ENCODE peak calls at places on chromosomes 6 and 20, in eight cellular contexts. B is tibial artery, J is HL-60, U is lower leg skin, D is HFF-Myc, H is spleen, C is left lung, M is stomach. Z is an unnamed sample.

GRCh38 chr20:58903636-58904035 is 51.1 kb downstream of the GNAS start:
- DNase-seq in B (no peak), J (no peak), U (no peak), D (no peak), H (no peak), C (no peak), M (no peak), Z (no peak)

GRCh38 chr20:49811825-49812462 is 684 bp upstream of the SLC9A8 start:
- DNase-seq in B (no peak), J (no peak), U (no peak), D (peak; percentile 21), H (no peak), C (no peak), M (no peak), Z (no peak)

GRCh38 chr6:87922947-87923330 is 124.7 kb upstream of the SPACA1 start:
- DNase-seq in B (no peak), J (no peak), U (no peak), D (no peak), H (peak; percentile 85), C (no peak), M (no peak), Z (no peak)

GRCh38 chr20:20014659-20015058 is 2.5 kb upstream of the NAA20 start:
- DNase-seq in B (no peak), J (no peak), U (no peak), D (no peak), H (no peak), C (no peak), M (no peak), Z (no peak)

GRCh38 chr6:52603000-52603795 is 26.3 kb upstream of the TRAM2 start:
- DNase-seq in B (no peak), J (no peak), U (no peak), D (peak; percentile 86), H (no peak), C (no peak), M (no peak), Z (no peak)

GRCh38 chr20:21147593-21147992 is 21.7 kb downstream of the KIZ start:
- DNase-seq in B (no peak), J (peak; percentile 23), U (no peak), D (no peak), H (no peak), C (no peak), M (no peak), Z (no peak)

GRCh38 chr6:141488466-141488865 is 644.3 kb upstream of the GJE1 start:
- DNase-seq in B (no peak), J (no peak), U (no peak), D (no peak), H (no peak), C (no peak), M (no peak), Z (no peak)

GRCh38 chr20:34578521-34579147 is 20.1 kb downstream of the MAP1LC3A start:
- DNase-seq in B (no peak), J (no peak), U (no peak), D (no peak), H (no peak), C (no peak), M (no peak), Z (peak; percentile 86)

GRCh38 chr20:34815636-34816035 is 9.8 kb downstream of the NCOA6 start:
- DNase-seq in B (no peak), J (no peak), U (no peak), D (no peak), H (no peak), C (no peak), M (no peak), Z (no peak)

GRCh38 chr20:35329435-35330139 is 37.4 kb upstream of the FAM83C start:
- DNase-seq in B (no peak), J (no peak), U (peak; percentile 47), D (no peak), H (no peak), C (no peak), M (peak; percentile 60), Z (peak; percentile 57)

GRCh38 chr6:100592929-100593328 is 128.2 kb upstream of the SIM1 start:
- DNase-seq in B (no peak), J (no peak), U (no peak), D (no peak), H (no peak), C (no peak), M (no peak), Z (no peak)

GRCh38 chr6:42075159-42075838 is 25.0 kb downstream of the TAF8 start:
- DNase-seq in B (peak; percentile 80), J (no peak), U (peak; percentile 76), D (peak; percentile 27), H (peak; percentile 87), C (peak; percentile 87), M (peak; percentile 87), Z (peak; percentile 90)

GRCh38 chr20:1804554-1804956 is 90.7 kb upstream of the SIRPA start:
- DNase-seq in B (peak; percentile 59), J (no peak), U (no peak), D (no peak), H (no peak), C (no peak), M (no peak), Z (no peak)

GRCh38 chr20:23066772-23067171 is 17.3 kb upstream of the THBD start:
- DNase-seq in B (no peak), J (no peak), U (no peak), D (no peak), H (no peak), C (no peak), M (no peak), Z (no peak)
- TF ChIP-seq CTCF in B (no peak), J (no peak), U (no peak), D (no peak), H (no peak), C (no peak), M (no peak), Z (no peak)

DNA sequence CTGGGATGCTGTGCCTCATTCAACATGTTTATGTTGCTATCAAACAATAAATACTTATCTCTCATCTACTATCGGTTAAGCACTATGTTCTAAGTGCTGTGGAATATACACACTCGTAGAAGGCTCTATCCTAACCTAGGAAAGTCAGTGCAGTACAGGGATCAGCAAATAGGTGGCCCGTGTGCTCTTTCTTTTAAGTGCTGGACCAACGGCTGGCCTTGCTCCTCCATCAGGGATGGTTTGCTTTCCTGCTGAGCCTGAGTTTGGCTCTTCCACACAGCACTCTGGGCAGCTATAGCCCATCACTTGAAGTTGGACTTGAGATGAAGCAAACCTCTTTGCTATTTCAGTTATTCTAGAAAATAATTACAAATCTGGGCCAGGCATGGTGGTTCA is 66.9 kb upstream of the KCNK16 start:
- DNase-seq in B (no peak), J (no peak), U (no peak), D (no peak), H (no peak), C (no peak), M (no peak), Z (peak; percentile 54)
- TF ChIP-seq CTCF in B (no peak), J (no peak), U (no peak), D (peak; percentile 19), H (no peak), C (no peak), M (no peak), Z (peak; percentile 78)

GRCh38 chr6:113122060-113122459 is 735.1 kb upstream of the MARCKS start:
- DNase-seq in B (no peak), J (no peak), U (no peak), D (peak; percentile 83), H (no peak), C (no peak), M (no peak), Z (no peak)
- TF ChIP-seq CTCF in B (no peak), J (no peak), U (no peak), D (peak; percentile 42), H (no peak), C (no peak), M (no peak), Z (no peak)

GRCh38 chr6:36735110-36735971 is 37.7 kb downstream of the RAB44 start:
- DNase-seq in B (peak; percentile 94), J (peak; percentile 38), U (peak; percentile 75), D (peak; percentile 33), H (peak; percentile 67), C (no peak), M (peak; percentile 72), Z (no peak)
- TF ChIP-seq CTCF in B (peak; percentile 5), J (no peak), U (no peak), D (no peak), H (no peak), C (no peak), M (no peak), Z (no peak)

GRCh38 chr20:25057234-25058050 is 497 bp downstream of the ACSS1 start:
- DNase-seq in B (peak; percentile 91), J (no peak), U (no peak), D (no peak), H (peak; percentile 94), C (peak; percentile 94), M (peak; percentile 86), Z (peak; percentile 53)
- TF ChIP-seq CTCF in B (peak; percentile 4), J (no peak), U (no peak), D (no peak), H (no peak), C (no peak), M (no peak), Z (no peak)

DNA sequence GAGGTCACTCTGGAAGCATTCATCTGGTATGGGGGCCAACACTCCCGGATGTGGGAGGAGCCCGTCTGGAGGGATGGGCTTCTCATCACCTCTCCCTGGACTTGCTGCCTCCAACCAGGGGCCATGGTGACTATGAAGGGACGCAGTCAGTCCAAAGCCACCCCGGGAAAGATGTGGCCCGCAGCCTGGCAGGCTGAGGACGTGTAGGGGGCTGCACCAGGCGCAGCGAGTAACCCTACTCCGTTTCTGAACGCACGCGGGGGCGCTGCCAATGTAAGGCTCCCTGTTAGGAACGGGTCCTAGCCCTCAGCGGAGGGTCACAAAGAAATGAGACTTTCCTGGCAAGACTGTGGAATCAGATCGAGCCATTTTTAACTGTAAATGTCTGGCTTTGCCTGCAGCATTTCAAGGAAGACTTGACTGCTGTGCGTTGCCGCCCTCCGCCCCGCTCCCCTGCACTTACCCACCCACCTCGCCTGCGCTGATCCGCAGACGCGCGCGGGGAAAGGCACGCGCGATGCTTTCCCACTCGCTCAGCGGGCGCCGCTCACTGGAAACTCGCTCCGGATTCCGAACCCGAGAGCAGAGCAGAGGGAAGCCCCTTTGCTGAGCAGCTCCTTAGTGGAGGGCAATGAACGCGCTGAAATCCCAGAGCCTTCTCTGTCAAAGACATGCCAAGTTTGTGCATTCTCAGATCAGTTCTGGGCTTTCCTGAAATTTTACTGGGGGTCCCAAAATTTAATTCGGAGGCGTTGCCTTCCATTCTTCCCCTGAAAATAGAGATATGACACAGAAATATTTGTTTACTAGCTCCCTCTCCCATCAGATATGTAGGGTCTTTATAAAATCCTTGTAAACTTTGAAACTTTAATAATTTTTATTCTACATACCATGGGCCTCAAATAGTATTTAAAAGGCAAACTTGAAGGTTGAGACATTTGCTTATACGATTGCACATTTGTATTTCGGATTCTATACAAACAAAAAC is 54.9 kb downstream of the IL20RA start:
- DNase-seq in B (no peak), J (no peak), U (no peak), D (no peak), H (no peak), C (peak; percentile 80), M (no peak), Z (peak; percentile 65)
- TF ChIP-seq CTCF in B (no peak), J (no peak), U (no peak), D (no peak), H (no peak), C (no peak), M (no peak), Z (no peak)

Z was measured in WERI-Rb-1.